ENCODE peak calls at places on chromosomes 4 and X, in four cellular contexts. N, G, Y and O are unnamed samples.

GRCh38 chr4:39812500-39812899 is 114.6 kb downstream of the UBE2K start:
- DNase-seq in N (no peak), G (no peak), Y (no peak), O (no peak)

GRCh38 chr4:157217708-157218107 is 2.8 kb upstream of the GRIA2 start:
- DNase-seq in G (no peak), Y (no peak), N (no peak), O (no peak)

GRCh38 chr4:184664445-184665210 is 15.1 kb downstream of the PRIMPOL start:
- DNase-seq in N (no peak), Y (no peak), G (no peak), O (no peak)

GRCh38 chrX:37918168-37918567 is 70.8 kb upstream of the DYNLT3 start:
- DNase-seq in N (no peak), Y (no peak), G (no peak), O (no peak)

GRCh38 chr4:80434238-80434637 is 98.7 kb downstream of the CFAP299 start:
- DNase-seq in Y (no peak), G (no peak), N (no peak), O (no peak)

GRCh38 chrX:19176901-19177630 is 54.8 kb upstream of the ADGRG2 start:
- DNase-seq in N (no peak), Y (no peak), G (no peak), O (no peak)

GRCh38 chr4:138639018-138639876 is 376.3 kb upstream of the NOCT start:
- DNase-seq in Y (no peak), G (no peak), N (no peak), O (no peak)

GRCh38 chr4:176259330-176260090 is 9.5 kb downstream of the ASB5 start:
- DNase-seq in N (no peak), Y (no peak), G (no peak), O (no peak)

GRCh38 chrX:10280061-10280460 is 123.3 kb downstream of the CLCN4 start:
- DNase-seq in G (peak; percentile 0), N (no peak), Y (no peak), O (no peak)

GRCh38 chr4:24973471-24974251 is 57.1 kb downstream of the LGI2 start:
- DNase-seq in G (peak; percentile 15), N (no peak), Y (no peak), O (no peak)

GRCh38 chr4:86380176-86380724 is 20.4 kb upstream of the MAPK10 start:
- DNase-seq in N (no peak), G (no peak), Y (no peak), O (no peak)

GRCh38 chrX:154486396-154487207 is at the start of gene UBL4A:
- DNase-seq in N (no peak), G (no peak), Y (peak; percentile 25), O (peak; percentile 46)

GRCh38 chr4:6641164-6641970 is 882 bp downstream of the MRFAP1 start:
- DNase-seq in Y (no peak), N (no peak), G (no peak), O (peak; percentile 41)